ENCODE peak calls at places on chromosomes 6 and 20, in five cellular contexts. Z is HFFc6, W is IMR-90, D is GM10248, B is stomach. E is an unnamed sample.

GRCh38 chr6:56618050-56618449 is 24.6 kb downstream of the DST start:
- DNase-seq in W (no peak), Z (no peak), B (no peak), D (no peak), E (no peak)

GRCh38 chr6:104958720-104959452 is 2.0 kb downstream of the LIN28B start:
- DNase-seq in W (no peak), Z (no peak), B (no peak), D (no peak), E (no peak)

GRCh38 chr6:34462561-34462971 is 3.3 kb upstream of the PACSIN1 start:
- DNase-seq in B (peak), Z (no peak), D (no peak), W (no peak), E (peak)

GRCh38 chr20:34581341-34582189 is 23.0 kb downstream of the MAP1LC3A start:
- DNase-seq in B (no peak), D (peak), Z (peak), W (peak), E (no peak)

GRCh38 chr6:82959385-82959941 is 106.2 kb downstream of the UBE3D start:
- DNase-seq in W (peak), D (no peak), Z (peak), B (no peak), E (no peak)

GRCh38 chr6:166474721-166475565 is 92.2 kb upstream of the MPC1 start:
- DNase-seq in D (no peak), W (no peak), Z (no peak), B (no peak), E (no peak)

GRCh38 chr6:1485678-1486077 is 96.3 kb downstream of the FOXF2 start:
- DNase-seq in D (no peak), W (peak), Z (peak), B (no peak), E (peak)

GRCh38 chr20:48983423-48984400 is 62.2 kb downstream of the ARFGEF2 start:
- DNase-seq in D (no peak), W (peak), Z (peak), B (peak), E (peak)

GRCh38 chr20:47318596-47319516 is 37.6 kb downstream of the ZMYND8 start:
- DNase-seq in D (no peak), Z (peak), W (peak), B (peak), E (peak)

GRCh38 chr6:6565069-6565468 is 23.5 kb upstream of the LY86 start:
- DNase-seq in W (no peak), B (no peak), D (no peak), Z (no peak), E (no peak)

GRCh38 chr6:10099086-10099499 is 315.8 kb downstream of the TFAP2A start:
- DNase-seq in D (no peak), B (peak), W (no peak), Z (no peak), E (peak)

GRCh38 chr6:30615958-30616810 is 859 bp downstream of the PPP1R10 start:
- DNase-seq in B (no peak), Z (peak), D (no peak), W (no peak), E (peak)

GRCh38 chr20:46587986-46588385 is 37.5 kb upstream of the OCSTAMP start:
- DNase-seq in Z (no peak), W (no peak), B (no peak), D (no peak), E (no peak)

GRCh38 chr6:56897789-56898509 is 57.0 kb upstream of the BEND6 start:
- DNase-seq in W (no peak), Z (no peak), B (no peak), D (no peak), E (no peak)

DNA sequence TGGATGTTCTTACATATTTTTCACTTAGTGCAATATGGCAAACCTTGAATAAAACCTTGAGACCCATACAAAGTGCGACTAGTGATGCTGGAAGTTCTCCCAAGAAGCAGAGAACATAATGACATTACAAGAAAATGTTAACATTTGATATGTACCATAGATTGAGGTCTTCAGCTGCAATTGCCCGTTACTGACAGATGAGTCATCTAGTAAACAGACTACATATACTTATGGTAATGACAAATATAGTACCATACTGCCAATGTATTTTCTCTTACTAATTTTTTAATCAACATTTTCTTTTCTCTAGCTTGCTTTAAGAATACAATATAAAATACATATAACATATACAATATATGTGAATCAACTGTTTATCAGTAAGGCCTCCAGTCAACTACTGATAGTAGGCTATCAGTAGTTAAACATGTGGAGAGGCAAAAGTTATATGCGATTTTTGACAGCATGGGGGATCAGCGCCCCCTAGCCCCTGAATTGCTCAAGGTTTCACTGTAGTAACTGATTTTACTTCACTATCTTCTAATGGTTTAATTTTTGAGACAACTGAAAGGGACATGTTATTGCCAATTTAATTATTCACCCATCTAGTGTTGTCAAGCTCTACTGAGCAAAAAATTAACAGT is 166.7 kb upstream of the ADGRB3 start:
- DNase-seq in Z (no peak), W (no peak), D (no peak), B (no peak), E (peak)
- TF ChIP-seq CTCF in Z (no peak), W (no peak), D (no peak), B (no peak), E (peak)

GRCh38 chr20:25987073-25987927 is 290.6 kb upstream of the ZNF337 start:
- DNase-seq in Z (peak), W (peak), B (no peak), D (no peak), E (no peak)
- TF ChIP-seq CTCF in Z (peak), W (no peak), B (peak), D (peak), E (no peak)

GRCh38 chr6:150596439-150596838 is 3.2 kb upstream of the PLEKHG1 start:
- DNase-seq in W (no peak), B (no peak), D (no peak), Z (no peak), E (no peak)
- TF ChIP-seq CTCF in W (no peak), B (no peak), D (no peak), Z (no peak), E (no peak)

DNA sequence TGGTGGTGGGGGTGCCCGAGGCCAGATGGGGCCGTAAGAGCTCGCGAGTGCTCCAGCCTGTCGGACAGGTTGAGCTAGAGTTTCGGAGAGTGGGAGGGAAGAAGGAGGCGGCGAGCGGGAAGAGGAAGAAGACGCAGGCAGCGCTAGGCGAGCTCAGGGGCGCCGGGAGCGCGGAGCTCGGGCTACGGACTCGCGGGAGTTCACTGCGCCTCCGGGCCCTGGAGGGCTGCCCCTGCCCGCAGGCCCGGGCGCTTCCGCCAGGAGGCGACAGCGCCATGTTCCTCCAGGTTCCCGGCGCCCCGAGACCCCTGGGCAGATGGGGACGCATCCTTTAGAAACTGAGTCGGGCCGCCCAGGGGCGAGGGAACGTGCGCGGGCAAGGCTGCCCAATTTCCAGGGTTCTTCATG is 984 bp downstream of the TFAP2C start:
- DNase-seq in Z (peak), B (peak), W (no peak), D (peak), E (peak)
- TF ChIP-seq CTCF in Z (peak), B (peak), W (peak), D (no peak), E (peak)

DNA sequence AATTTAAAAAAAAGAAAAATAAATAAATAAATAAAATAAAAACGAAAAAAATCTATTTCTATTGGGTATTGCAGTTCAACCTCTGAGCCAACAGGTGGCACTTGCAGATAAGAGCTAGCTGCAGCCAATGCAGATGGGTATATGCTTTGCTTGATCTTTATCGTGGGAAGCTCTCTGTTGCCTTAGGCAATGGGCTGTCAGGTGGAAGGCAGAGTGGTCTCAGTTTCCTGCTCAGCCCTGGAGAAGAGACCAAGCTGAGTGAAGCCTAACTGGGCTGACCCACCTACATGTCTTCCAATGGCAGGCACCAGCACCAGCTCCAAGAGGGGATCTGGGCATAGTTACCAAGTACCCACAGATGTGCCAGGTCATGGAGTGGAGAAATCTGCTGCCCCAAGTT is 95.0 kb downstream of the AK9 start:
- DNase-seq in W (peak), B (no peak), Z (peak), D (peak), E (peak)
- TF ChIP-seq CTCF in W (peak), B (peak), Z (peak), D (peak), E (peak)

GRCh38 chr20:45154183-45154582 is 20.5 kb upstream of the PI3 start:
- DNase-seq in B (no peak), W (peak), Z (peak), D (no peak), E (no peak)
- TF ChIP-seq CTCF in B (no peak), W (peak), Z (peak), D (no peak), E (no peak)

GRCh38 chr6:25014375-25014774 is 78.6 kb upstream of the RIPOR2 start:
- DNase-seq in Z (no peak), B (no peak), D (no peak), W (no peak), E (no peak)

GRCh38 chr6:25012657-25013056 is 76.9 kb upstream of the RIPOR2 start:
- DNase-seq in D (no peak), W (peak), B (no peak), Z (peak), E (peak)

GRCh38 chr6:25010917-25011625 is 75.3 kb upstream of the RIPOR2 start:
- DNase-seq in W (peak), Z (peak), D (no peak), B (no peak), E (peak)

GRCh38 chr6:25014806-25015560 is 79.2 kb upstream of the RIPOR2 start:
- DNase-seq in B (no peak), W (peak), Z (peak), D (no peak), E (peak)

DNA sequence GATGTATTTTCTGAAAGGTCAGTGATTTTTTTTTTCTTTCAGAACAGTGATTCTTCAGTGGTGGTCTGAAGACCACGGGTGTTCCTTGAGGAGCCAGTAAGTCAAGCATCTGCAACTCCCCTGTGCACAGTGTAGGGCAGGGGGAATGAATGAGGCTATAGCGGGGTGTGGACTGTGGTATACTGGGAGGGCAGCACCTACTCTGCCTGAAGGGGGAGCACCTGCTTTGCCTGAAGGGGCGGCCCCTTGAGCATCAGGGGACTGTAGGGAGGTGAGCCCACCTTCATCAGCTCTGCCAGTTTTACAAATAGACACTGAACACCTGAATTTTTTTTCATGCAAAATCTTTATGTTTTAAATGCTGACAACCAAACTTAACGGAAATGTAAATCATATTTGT is 77.5 kb upstream of the RIPOR2 start:
- DNase-seq in W (no peak), D (no peak), B (no peak), Z (no peak), E (no peak)
- TF ChIP-seq CTCF in W (no peak), D (peak), B (no peak), Z (peak), E (no peak)

DNA sequence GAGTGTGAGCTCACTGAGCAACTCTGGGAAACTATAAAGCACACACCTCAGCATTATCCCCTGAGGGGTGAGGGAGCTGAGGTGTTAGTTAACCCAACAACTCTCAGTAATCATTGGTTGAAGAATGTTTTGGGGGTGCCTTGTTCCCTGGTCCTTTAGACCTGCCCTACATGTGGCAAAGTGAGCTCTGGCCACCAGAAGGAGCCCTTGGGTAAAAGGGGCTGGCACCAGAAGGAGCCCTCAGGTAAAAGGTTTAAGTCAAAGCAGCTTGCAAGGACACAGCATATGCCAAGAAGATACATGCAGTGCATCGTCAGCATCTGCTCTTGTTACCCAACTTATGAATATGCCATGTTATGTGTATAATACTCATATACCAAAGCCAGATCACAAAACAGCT is 1081.7 kb downstream of the KIF16B start:
- DNase-seq in D (no peak), B (peak), Z (no peak), W (no peak), E (peak)
- TF ChIP-seq CTCF in D (no peak), B (peak), Z (peak), W (peak), E (peak)

GRCh38 chr6:4858194-4859028 is 82.2 kb downstream of the CDYL start:
- DNase-seq in B (no peak), Z (no peak), D (no peak), W (no peak), E (no peak)

GRCh38 chr6:4853349-4853748 is 77.1 kb downstream of the CDYL start:
- DNase-seq in Z (no peak), B (no peak), D (no peak), W (no peak), E (no peak)

GRCh38 chr6:4860387-4860786 is 84.2 kb downstream of the CDYL start:
- DNase-seq in D (no peak), B (no peak), W (no peak), Z (no peak), E (no peak)

GRCh38 chr6:4853782-4854511 is 77.7 kb downstream of the CDYL start:
- DNase-seq in B (no peak), W (peak), Z (no peak), D (no peak), E (peak)

GRCh38 chr6:4856779-4857178 is 80.6 kb downstream of the CDYL start:
- DNase-seq in Z (no peak), W (no peak), D (no peak), B (no peak), E (no peak)
- TF ChIP-seq CTCF in Z (peak), W (no peak), D (peak), B (no peak), E (no peak)